ENCODE peak calls at places on chromosomes 2 and 18, in nine cellular contexts. One of them, this sample, is unnamed.
A peak's percentile ranks its signal among the peaks of the same experiment; 100 is the strongest.

GRCh38 chr18:36139251-36139650 is 9.6 kb downstream of the ELP2 start:
- DNase-seq in HCT116: no peak
- DNase-seq in K562: no peak
- DNase-seq in GM23338: no peak
- DNase-seq in IMR-90: no peak
- DNase-seq in OCI-LY7: no peak
- DNase-seq in astrocyte: no peak
- DNase-seq in GM23248: no peak
- DNase-seq in fibroblast of lung: no peak
- DNase-seq in this sample: no peak

GRCh38 chr2:137192366-137193315 is 427.3 kb downstream of the THSD7B start:
- DNase-seq in HCT116: no peak
- DNase-seq in IMR-90: no peak
- DNase-seq in K562: no peak
- DNase-seq in GM23248: peak; percentile 37
- DNase-seq in fibroblast of lung: peak; percentile 60
- DNase-seq in OCI-LY7: no peak
- DNase-seq in astrocyte: peak; percentile 52
- DNase-seq in GM23338: no peak
- DNase-seq in this sample: peak; percentile 65

GRCh38 chr2:150376627-150377335 is 110.7 kb downstream of the RND3 start:
- DNase-seq in astrocyte: peak; percentile 66
- DNase-seq in OCI-LY7: no peak
- DNase-seq in K562: no peak
- DNase-seq in HCT116: no peak
- DNase-seq in GM23338: peak; percentile 22
- DNase-seq in GM23248: no peak
- DNase-seq in IMR-90: peak; percentile 34
- DNase-seq in fibroblast of lung: peak; percentile 63
- DNase-seq in this sample: peak; percentile 3

GRCh38 chr2:120220756-120221155 is 2.4 kb downstream of the TMEM185B start:
- DNase-seq in OCI-LY7: no peak
- DNase-seq in fibroblast of lung: no peak
- DNase-seq in astrocyte: no peak
- DNase-seq in IMR-90: no peak
- DNase-seq in HCT116: no peak
- DNase-seq in GM23248: no peak
- DNase-seq in GM23338: no peak
- DNase-seq in K562: no peak
- DNase-seq in this sample: no peak

GRCh38 chr18:34738173-34738894 is 28.2 kb downstream of the DTNA start:
- DNase-seq in fibroblast of lung: peak; percentile 68
- DNase-seq in HCT116: no peak
- DNase-seq in OCI-LY7: no peak
- DNase-seq in IMR-90: no peak
- DNase-seq in astrocyte: peak; percentile 56
- DNase-seq in K562: no peak
- DNase-seq in GM23338: no peak
- DNase-seq in GM23248: peak; percentile 16
- DNase-seq in this sample: peak; percentile 34

GRCh38 chr18:9705183-9705864 is 2.8 kb upstream of the RAB31 start:
- DNase-seq in fibroblast of lung: peak; percentile 59
- DNase-seq in HCT116: no peak
- DNase-seq in GM23248: peak; percentile 89
- DNase-seq in IMR-90: peak; percentile 76
- DNase-seq in GM23338: no peak
- DNase-seq in K562: peak; percentile 56
- DNase-seq in OCI-LY7: no peak
- DNase-seq in astrocyte: peak; percentile 45
- DNase-seq in this sample: peak; percentile 68

GRCh38 chr2:168583064-168583709 is 127.1 kb downstream of the CERS6 start:
- DNase-seq in K562: no peak
- DNase-seq in fibroblast of lung: peak; percentile 65
- DNase-seq in OCI-LY7: no peak
- DNase-seq in astrocyte: peak; percentile 43
- DNase-seq in IMR-90: peak; percentile 43
- DNase-seq in GM23248: peak; percentile 68
- DNase-seq in GM23338: no peak
- DNase-seq in HCT116: no peak
- DNase-seq in this sample: no peak

GRCh38 chr2:128347701-128348504 is 29.2 kb upstream of the HS6ST1 start:
- DNase-seq in fibroblast of lung: peak; percentile 74
- DNase-seq in K562: no peak
- DNase-seq in IMR-90: peak; percentile 23
- DNase-seq in GM23248: peak; percentile 71
- DNase-seq in astrocyte: peak; percentile 64
- DNase-seq in GM23338: no peak
- DNase-seq in HCT116: no peak
- DNase-seq in OCI-LY7: no peak
- DNase-seq in this sample: peak; percentile 6

GRCh38 chr2:54574107-54574859 is 118.2 kb downstream of the SPTBN1 start:
- DNase-seq in OCI-LY7: peak; percentile 44
- DNase-seq in IMR-90: peak; percentile 60
- DNase-seq in astrocyte: peak; percentile 56
- DNase-seq in K562: peak; percentile 61
- DNase-seq in fibroblast of lung: peak; percentile 56
- DNase-seq in GM23338: no peak
- DNase-seq in HCT116: no peak
- DNase-seq in GM23248: peak; percentile 49
- DNase-seq in this sample: peak; percentile 32

GRCh38 chr2:171893196-171893823 is 734 bp downstream of the SLC25A12 start:
- DNase-seq in IMR-90: no peak
- DNase-seq in GM23338: no peak
- DNase-seq in fibroblast of lung: peak; percentile 25
- DNase-seq in OCI-LY7: peak; percentile 5
- DNase-seq in HCT116: no peak
- DNase-seq in astrocyte: no peak
- DNase-seq in K562: no peak
- DNase-seq in GM23248: peak; percentile 47
- DNase-seq in this sample: no peak
- H2AFZ ChIP-seq in IMR-90: peak overlapping the region; percentile 99
- H2AFZ ChIP-seq in GM23338: peak overlapping the region; percentile 98
- H2AFZ ChIP-seq in fibroblast of lung: peak overlapping the region; percentile 82
- H2AFZ ChIP-seq in OCI-LY7: peak overlapping the region; percentile 90
- H2AFZ ChIP-seq in HCT116: peak overlapping the region; percentile 92
- H2AFZ ChIP-seq in astrocyte: peak overlapping the region; percentile 98
- H2AFZ ChIP-seq in K562: peak overlapping the region; percentile 99
- H2AFZ ChIP-seq in GM23248: peak overlapping the region; percentile 100
- H2AFZ ChIP-seq in this sample: peak overlapping the region; percentile 99

DNA sequence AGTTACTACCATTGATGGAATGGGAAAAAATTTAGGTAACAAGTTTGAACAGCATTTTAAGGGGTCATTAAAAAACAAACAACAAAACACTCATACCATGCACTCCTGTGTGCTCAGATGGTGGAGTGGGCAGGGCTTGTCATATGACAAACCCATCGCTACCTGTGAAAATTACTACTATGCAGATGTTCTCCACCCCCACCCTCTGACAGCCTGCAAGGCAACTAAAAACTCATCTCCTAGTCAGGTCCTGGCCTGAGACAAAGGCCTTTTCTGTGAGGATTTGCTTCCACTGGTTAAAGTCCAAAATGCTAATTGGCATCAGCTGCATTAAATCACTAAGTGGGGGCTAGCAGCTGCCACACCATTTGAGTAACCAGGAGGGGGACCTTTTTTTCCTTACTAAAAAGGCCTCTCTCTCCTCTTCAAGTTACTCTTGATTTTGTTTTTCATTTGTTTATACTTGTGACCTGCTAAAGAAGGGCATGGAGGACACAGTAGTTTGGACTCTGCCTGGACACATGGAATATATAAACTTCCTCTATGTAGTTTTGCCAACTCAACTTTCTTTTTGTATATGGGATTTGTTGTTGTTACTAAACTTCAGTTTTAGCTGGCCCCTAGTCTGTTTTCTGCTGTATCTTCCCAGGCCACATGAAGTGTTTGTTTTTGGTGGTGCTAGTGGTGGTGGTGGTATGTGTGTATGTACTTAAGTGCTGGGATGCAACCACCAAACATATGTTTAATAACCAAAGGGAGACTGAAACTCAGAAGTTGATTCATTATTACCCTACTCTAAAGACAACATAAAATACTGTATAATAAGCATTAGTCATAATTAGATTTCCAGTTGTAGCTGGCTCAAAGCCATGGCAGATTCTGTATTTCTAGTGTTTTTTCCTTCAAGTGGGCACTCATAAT is 121.3 kb downstream of the MAP4K4 start:
- DNase-seq in HCT116: no peak
- DNase-seq in K562: no peak
- DNase-seq in IMR-90: peak; percentile 89
- DNase-seq in GM23338: peak; percentile 22
- DNase-seq in astrocyte: peak; percentile 84
- DNase-seq in GM23248: peak; percentile 61
- DNase-seq in fibroblast of lung: peak; percentile 88
- DNase-seq in OCI-LY7: no peak
- DNase-seq in this sample: peak; percentile 77
- H4K20me1 ChIP-seq in HCT116: no peaks in the 10 kb centered on the region
- H4K20me1 ChIP-seq in K562: peaks cover 2% of the 10 kb centered on the region
- H4K20me1 ChIP-seq in IMR-90: peaks cover 95% of the 10 kb centered on the region
- H4K20me1 ChIP-seq in GM23338: no peaks in the 10 kb centered on the region
- H4K20me1 ChIP-seq in astrocyte: peaks cover 93% of the 10 kb centered on the region
- H4K20me1 ChIP-seq in GM23248: peaks cover 18% of the 10 kb centered on the region
- H4K20me1 ChIP-seq in fibroblast of lung: peaks cover 3% of the 10 kb centered on the region
- H4K20me1 ChIP-seq in OCI-LY7: peaks cover 22% of the 10 kb centered on the region
- H4K20me1 ChIP-seq in this sample: peaks cover 78% of the 10 kb centered on the region

GRCh38 chr2:166081131-166081632 is 46.6 kb downstream of the SCN1A start:
- DNase-seq in HCT116: no peak
- DNase-seq in GM23248: no peak
- DNase-seq in K562: no peak
- DNase-seq in GM23338: no peak
- DNase-seq in IMR-90: peak; percentile 4
- DNase-seq in astrocyte: no peak
- DNase-seq in fibroblast of lung: no peak
- DNase-seq in OCI-LY7: no peak
- DNase-seq in this sample: no peak
- H3K27ac ChIP-seq in HCT116: no peak overlapping the region
- H3K27ac ChIP-seq in GM23248: no peak overlapping the region
- H3K27ac ChIP-seq in K562: no peak overlapping the region
- H3K27ac ChIP-seq in GM23338: no peak overlapping the region
- H3K27ac ChIP-seq in IMR-90: no peak overlapping the region
- H3K27ac ChIP-seq in astrocyte: no peak overlapping the region
- H3K27ac ChIP-seq in fibroblast of lung: no peak overlapping the region
- H3K27ac ChIP-seq in OCI-LY7: no peak overlapping the region
- H3K27ac ChIP-seq in this sample: no peak overlapping the region

DNA sequence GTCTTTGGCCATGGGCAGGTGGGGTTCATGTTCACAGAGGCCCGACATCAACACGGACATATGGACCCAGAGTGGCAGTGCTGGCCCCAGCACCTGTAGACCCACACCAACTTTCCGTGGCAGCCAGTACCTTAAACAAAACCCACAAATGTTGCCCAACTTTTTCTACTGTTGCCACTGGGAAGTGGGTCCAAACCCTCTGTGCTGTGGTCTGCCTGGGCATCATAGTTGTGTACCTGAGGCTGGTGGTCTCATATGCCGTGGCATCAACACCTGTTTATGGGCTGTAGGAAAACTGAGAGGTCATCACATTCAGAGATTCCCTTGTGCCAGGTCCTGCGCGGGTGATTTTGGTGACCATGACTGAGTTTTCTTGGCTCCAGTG is 79.9 kb downstream of the SH3RF3 start:
- DNase-seq in GM23338: no peak
- DNase-seq in HCT116: no peak
- DNase-seq in K562: no peak
- DNase-seq in GM23248: no peak
- DNase-seq in OCI-LY7: no peak
- DNase-seq in astrocyte: no peak
- DNase-seq in IMR-90: no peak
- DNase-seq in fibroblast of lung: no peak
- DNase-seq in this sample: no peak
- H2AFZ ChIP-seq in GM23338: no peak overlapping the region
- H2AFZ ChIP-seq in HCT116: peak overlapping the region; percentile 35
- H2AFZ ChIP-seq in K562: no peak overlapping the region
- H2AFZ ChIP-seq in GM23248: no peak overlapping the region
- H2AFZ ChIP-seq in OCI-LY7: no peak overlapping the region
- H2AFZ ChIP-seq in astrocyte: no peak overlapping the region
- H2AFZ ChIP-seq in IMR-90: peak overlapping the region; percentile 53
- H2AFZ ChIP-seq in fibroblast of lung: no peak overlapping the region
- H2AFZ ChIP-seq in this sample: peak overlapping the region; percentile 44

DNA sequence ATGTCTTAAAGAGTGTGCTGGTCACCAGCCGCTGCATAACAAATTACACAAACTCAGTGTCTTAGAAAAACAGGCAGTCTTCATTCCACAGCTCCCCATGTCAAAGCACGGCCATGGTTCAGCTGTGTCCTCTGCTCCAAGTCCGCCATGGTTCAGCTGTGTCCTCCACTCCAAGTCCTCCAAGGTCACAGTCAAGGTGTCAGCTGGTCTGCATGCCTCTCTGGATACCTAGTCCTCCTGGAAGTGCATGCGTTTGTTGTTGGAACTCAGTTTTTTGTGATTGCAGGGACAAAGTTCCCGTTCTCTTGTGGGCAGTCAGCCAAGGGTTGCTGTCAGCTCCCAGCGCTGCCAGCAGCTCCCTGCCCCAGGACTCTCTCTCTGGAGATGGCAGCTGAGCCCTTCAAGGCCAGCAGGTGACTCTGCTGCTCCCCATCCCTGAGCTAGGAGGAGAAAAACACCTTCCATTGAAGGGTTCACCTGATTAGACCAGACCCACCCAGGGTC is 304.0 kb upstream of the MYT1L start:
- DNase-seq in GM23248: no peak
- DNase-seq in IMR-90: no peak
- DNase-seq in OCI-LY7: no peak
- DNase-seq in K562: no peak
- DNase-seq in astrocyte: no peak
- DNase-seq in fibroblast of lung: no peak
- DNase-seq in HCT116: no peak
- DNase-seq in GM23338: no peak
- DNase-seq in this sample: no peak
- H4K20me1 ChIP-seq in GM23248: no peaks in the 10 kb centered on the region
- H4K20me1 ChIP-seq in IMR-90: no peaks in the 10 kb centered on the region
- H4K20me1 ChIP-seq in OCI-LY7: no peaks in the 10 kb centered on the region
- H4K20me1 ChIP-seq in K562: no peaks in the 10 kb centered on the region
- H4K20me1 ChIP-seq in astrocyte: no peaks in the 10 kb centered on the region
- H4K20me1 ChIP-seq in fibroblast of lung: no peaks in the 10 kb centered on the region
- H4K20me1 ChIP-seq in HCT116: no peaks in the 10 kb centered on the region
- H4K20me1 ChIP-seq in GM23338: no peaks in the 10 kb centered on the region
- H4K20me1 ChIP-seq in this sample: no peaks in the 10 kb centered on the region